ENCODE peak calls at places on chromosome X, in four cellular contexts. U is HepG2, L is K562, W is GM12891. Y is an unnamed sample.

GRCh38 chrX:77014655-77015377 is 432.4 kb upstream of the FGF16 start:
- DNase-seq in L (peak; percentile 1), W (no peak), U (peak; percentile 74), Y (no peak)

GRCh38 chrX:42714981-42715688 is 62.8 kb downstream of the PPP1R2C start:
- DNase-seq in W (no peak), U (peak; percentile 14), L (peak; percentile 1), Y (no peak)

GRCh38 chrX:74613350-74614192 is 853 bp downstream of the RLIM start:
- DNase-seq in W (no peak), L (peak; percentile 21), U (peak; percentile 6), Y (peak; percentile 4)

GRCh38 chrX:85870585-85870984 is 176.8 kb downstream of the CHM start:
- DNase-seq in U (no peak), L (no peak), W (no peak), Y (no peak)

GRCh38 chrX:31708116-31708515 is 636.3 kb upstream of the FTHL17 start:
- DNase-seq in U (no peak), L (no peak), W (no peak), Y (no peak)

GRCh38 chrX:52271212-52271611 is 86.5 kb downstream of the MAGED4 start:
- DNase-seq in W (no peak), U (no peak), L (peak; percentile 37), Y (no peak)

GRCh38 chrX:47623540-47624027 is 3.9 kb upstream of the SYN1 start:
- DNase-seq in L (no peak), W (no peak), U (peak; percentile 29), Y (no peak)

GRCh38 chrX:25011589-25012432 is 4.0 kb downstream of the ARX start:
- DNase-seq in W (no peak), U (no peak), L (no peak), Y (no peak)

GRCh38 chrX:115966920-115967319 is 203.6 kb upstream of the AGTR2 start:
- DNase-seq in U (no peak), W (no peak), L (no peak), Y (no peak)

GRCh38 chrX:2710041-2710471 is 19.0 kb downstream of the CD99 start:
- DNase-seq in L (peak; percentile 18), U (no peak), W (no peak), Y (no peak)

GRCh38 chrX:21711126-21711847 is 46.6 kb downstream of the SMPX start:
- DNase-seq in L (no peak), W (no peak), U (no peak), Y (no peak)

GRCh38 chrX:102899940-102900916 is 36.8 kb upstream of the RAB40AL start:
- DNase-seq in U (peak; percentile 39), L (peak; percentile 74), W (peak; percentile 4), Y (no peak)

GRCh38 chrX:9566150-9566621 is 101.3 kb downstream of the TBL1X start:
- DNase-seq in W (no peak), U (peak; percentile 65), L (no peak), Y (no peak)

GRCh38 chrX:31376408-31376807 is 304.6 kb upstream of the FTHL17 start:
- DNase-seq in U (no peak), L (no peak), W (no peak), Y (no peak)

GRCh38 chrX:34918091-34918736 is 24.4 kb upstream of the FAM47B start:
- DNase-seq in W (no peak), L (no peak), U (no peak), Y (no peak)

GRCh38 chrX:101078716-101079115 is at the start of gene TMEM35A:
- DNase-seq in U (no peak), W (no peak), L (no peak), Y (no peak)

GRCh38 chrX:29992083-29992482 is 223.3 kb upstream of the MAGEB2 start:
- DNase-seq in U (no peak), L (no peak), W (no peak), Y (no peak)

GRCh38 chrX:74593593-74593992 is 20.8 kb downstream of the RLIM start:
- DNase-seq in W (no peak), U (no peak), L (no peak), Y (no peak)

GRCh38 chrX:1468250-1468772 is 15.6 kb upstream of the ASMTL start:
- DNase-seq in W (peak; percentile 51), L (no peak), U (no peak), Y (peak; percentile 52)

GRCh38 chrX:27679281-27679680 is 89.1 kb downstream of the DCAF8L2 start:
- DNase-seq in L (no peak), U (no peak), W (no peak), Y (no peak)

GRCh38 chrX:111467896-111468295 is 43.5 kb upstream of the SERTM2 start:
- DNase-seq in L (no peak), U (no peak), W (no peak), Y (no peak)

GRCh38 chrX:124348152-124348551 is 1.8 kb downstream of the SH2D1A start:
- DNase-seq in U (no peak), L (peak; percentile 73), W (no peak), Y (no peak)

GRCh38 chrX:17435476-17435875 is 60.5 kb downstream of the NHS start:
- DNase-seq in W (no peak), L (no peak), U (no peak), Y (no peak)

GRCh38 chrX:48465336-48465933 is 4.6 kb downstream of the SLC38A5 start:
- DNase-seq in U (no peak), W (no peak), L (no peak), Y (no peak)

GRCh38 chrX:120463241-120463640 is 5.9 kb downstream of the LAMP2 start:
- DNase-seq in U (peak; percentile 6), W (no peak), L (peak; percentile 39), Y (no peak)

GRCh38 chrX:100413231-100413630 is 3.2 kb upstream of the PCDH19 start:
- DNase-seq in L (peak; percentile 44), W (no peak), U (peak; percentile 33), Y (no peak)

GRCh38 chrX:38192007-38192625 is 28.6 kb downstream of the SRPX start:
- DNase-seq in W (no peak), U (no peak), L (peak; percentile 5), Y (no peak)

GRCh38 chrX:151896734-151897474 is 15.8 kb upstream of the MAGEA4 start:
- DNase-seq in U (no peak), L (peak; percentile 20), W (no peak), Y (no peak)

GRCh38 chrX:17039826-17040225 is 93.4 kb downstream of the REPS2 start:
- DNase-seq in U (no peak), W (no peak), L (no peak), Y (no peak)

GRCh38 chrX:37357436-37357835 is 8.3 kb downstream of the PRRG1 start:
- DNase-seq in U (no peak), W (no peak), L (no peak), Y (no peak)

GRCh38 chrX:56986138-56986537 is 9.2 kb downstream of the SPIN3 start:
- DNase-seq in L (no peak), U (no peak), W (no peak), Y (no peak)

GRCh38 chrX:85004255-85004654 is 578 bp downstream of the APOOL start:
- DNase-seq in U (no peak), L (peak; percentile 18), W (no peak), Y (no peak)

GRCh38 chrX:77548751-77549150 is 101.6 kb downstream of the FGF16 start:
- DNase-seq in U (no peak), W (no peak), L (no peak), Y (no peak)

GRCh38 chrX:39550795-39551361 is 546.9 kb downstream of the BCOR start:
- DNase-seq in U (no peak), L (peak; percentile 75), W (no peak), Y (no peak)

GRCh38 chrX:103730147-103730546 is 19.4 kb downstream of the TMEM31 start:
- DNase-seq in U (no peak), L (no peak), W (no peak), Y (no peak)

GRCh38 chrX:110600745-110601310 is 194.8 kb downstream of the CHRDL1 start:
- DNase-seq in U (no peak), W (no peak), L (no peak), Y (no peak)

GRCh38 chrX:14496674-14497073 is 32.7 kb upstream of the GLRA2 start:
- DNase-seq in L (no peak), U (no peak), W (no peak), Y (no peak)

GRCh38 chrX:55111578-55112254 is 22.9 kb downstream of the PAGE2 start:
- DNase-seq in U (peak; percentile 48), L (no peak), W (no peak), Y (no peak)

DNA sequence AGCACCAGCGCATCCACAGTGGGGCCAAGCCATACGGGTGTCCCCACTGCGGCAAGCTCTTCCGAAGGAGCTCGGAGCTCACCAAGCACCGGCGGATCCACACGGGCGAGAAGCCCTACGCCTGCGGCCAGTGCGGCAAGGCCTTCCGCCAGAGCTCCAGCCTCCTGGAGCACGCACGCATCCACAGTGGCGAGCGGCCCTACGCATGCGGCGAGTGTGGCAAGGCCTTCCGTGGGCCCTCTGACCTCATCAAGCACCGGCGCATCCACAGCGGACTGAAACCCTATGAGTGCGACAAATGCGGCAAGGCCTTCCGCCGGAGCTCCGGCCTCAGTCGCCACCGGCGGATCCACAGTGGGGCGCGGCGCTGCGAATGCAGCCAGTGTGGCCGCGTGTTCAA is 13.6 kb downstream of the ZNF275 start:
- DNase-seq in W (no peak), L (no peak), U (no peak), Y (no peak)
- TF ChIP-seq POLR2AphosphoS5 in W (no peak), L (no peak), U (no peak), Y (no peak)

DNA sequence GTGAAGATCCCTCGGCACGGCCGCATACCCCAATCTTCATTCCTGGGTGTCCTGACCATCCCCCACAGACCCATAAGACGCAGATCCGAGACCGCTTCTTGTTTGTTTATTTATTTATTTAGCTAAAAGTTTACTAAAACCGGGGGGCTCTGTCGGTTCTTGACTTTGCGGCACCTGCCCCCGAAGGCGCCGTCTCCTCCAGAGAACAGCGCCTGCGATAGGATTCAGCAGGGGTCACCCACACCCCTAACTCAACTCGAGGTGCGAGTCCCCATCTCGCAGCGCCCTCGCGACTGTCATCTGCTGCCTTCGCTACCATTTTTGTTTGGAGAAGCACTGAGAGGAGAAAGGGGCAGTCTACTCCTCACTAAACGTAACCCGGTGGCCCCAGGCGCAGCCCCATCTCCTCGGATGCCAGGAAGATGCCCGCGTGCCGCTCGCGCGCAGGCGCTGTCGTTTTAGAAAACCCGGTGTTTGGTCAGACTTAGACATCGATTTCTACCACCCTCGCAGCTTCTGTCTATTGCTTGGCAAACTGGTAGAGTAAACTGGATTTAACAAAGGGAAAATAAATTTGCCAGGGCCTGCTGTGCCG is 18.9 kb upstream of the GPR101 start:
- DNase-seq in U (no peak), L (no peak), W (no peak), Y (no peak)
- TF ChIP-seq TAF1 in U (no peak), L (no peak), W (no peak), Y (no peak)

GRCh38 chrX:49922291-49923241 is at the start of gene CLCN5:
- DNase-seq in W (peak; percentile 79), U (peak; percentile 88), L (peak; percentile 91), Y (peak; percentile 71)
- TF ChIP-seq POLR2AphosphoS5 in W (peak; percentile 19), U (peak; percentile 61), L (no peak), Y (no peak)

DNA sequence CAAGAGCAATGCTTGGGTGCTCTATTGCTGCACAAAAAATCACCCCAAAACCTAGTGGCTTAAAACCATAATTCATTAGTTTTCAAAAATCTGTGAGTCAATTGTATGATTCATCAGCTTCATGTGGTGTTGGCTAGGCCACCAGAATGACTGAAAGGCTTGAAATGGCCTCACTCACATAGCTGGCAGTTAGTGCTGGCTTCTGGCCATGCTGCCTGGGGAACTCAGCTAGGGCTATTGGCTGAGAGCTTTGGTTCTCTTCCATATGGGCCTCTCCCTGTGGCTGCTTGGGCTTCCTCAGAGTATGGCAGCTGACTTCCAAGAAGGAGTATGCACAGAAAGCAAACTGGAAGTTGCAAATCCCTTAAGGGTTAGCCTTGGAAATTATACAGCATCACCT is 3.1 kb upstream of the MTMR1 start:
- DNase-seq in L (no peak), U (no peak), W (no peak), Y (no peak)
- TF ChIP-seq TAF1 in L (no peak), U (no peak), W (no peak), Y (no peak)